ENCODE peak calls at places on chromosomes 5 and 9, in five cellular contexts. G is lung, P is left ventricle myocardium inferior, L is GM12878, F is transverse colon. D is an unnamed sample.

GRCh38 chr9:121826711-121827110 is 175.3 kb downstream of the DAB2IP start:
- DNase-seq in G (no peak), P (no peak), L (no peak), F (no peak), D (no peak)

GRCh38 chr9:29449294-29449693 is 1876.0 kb upstream of the C9orf72 start:
- DNase-seq in G (no peak), P (no peak), L (no peak), F (no peak), D (no peak)

GRCh38 chr5:74028406-74028805 is 402.4 kb downstream of the ARHGEF28 start:
- DNase-seq in G (no peak), P (no peak), L (no peak), F (no peak), D (peak; percentile 77)

GRCh38 chr5:54895816-54896341 is 89.5 kb downstream of the ESM1 start:
- DNase-seq in G (no peak), P (no peak), L (no peak), F (no peak), D (peak; percentile 56)

GRCh38 chr5:126988021-126988569 is 42.3 kb downstream of the MARCHF3 start:
- DNase-seq in G (no peak), P (no peak), L (peak; percentile 79), F (no peak), D (peak; percentile 15)

GRCh38 chr5:112154940-112155686 is 264.0 kb downstream of the EPB41L4A start:
- DNase-seq in G (no peak), P (no peak), L (no peak), F (no peak), D (no peak)

GRCh38 chr5:55072668-55073067 is 29.8 kb upstream of the GZMA start:
- DNase-seq in G (no peak), P (no peak), L (no peak), F (no peak), D (no peak)

GRCh38 chr9:113873926-113874325 is 2.2 kb upstream of the ZNF618 start:
- DNase-seq in G (no peak), P (no peak), L (no peak), F (no peak), D (no peak)

GRCh38 chr5:160463775-160464465 is 42.3 kb downstream of the PTTG1 start:
- DNase-seq in G (no peak), P (no peak), L (no peak), F (no peak), D (no peak)

GRCh38 chr9:133258061-133259015 is 16.7 kb downstream of the ABO start:
- DNase-seq in G (no peak), P (no peak), L (no peak), F (no peak), D (peak; percentile 23)
- H3K27ac ChIP-seq in G (no peak overlapping the region), P (peak overlapping the region; percentile 77), L (no peak overlapping the region), F (no peak overlapping the region), D (no peak overlapping the region)

DNA sequence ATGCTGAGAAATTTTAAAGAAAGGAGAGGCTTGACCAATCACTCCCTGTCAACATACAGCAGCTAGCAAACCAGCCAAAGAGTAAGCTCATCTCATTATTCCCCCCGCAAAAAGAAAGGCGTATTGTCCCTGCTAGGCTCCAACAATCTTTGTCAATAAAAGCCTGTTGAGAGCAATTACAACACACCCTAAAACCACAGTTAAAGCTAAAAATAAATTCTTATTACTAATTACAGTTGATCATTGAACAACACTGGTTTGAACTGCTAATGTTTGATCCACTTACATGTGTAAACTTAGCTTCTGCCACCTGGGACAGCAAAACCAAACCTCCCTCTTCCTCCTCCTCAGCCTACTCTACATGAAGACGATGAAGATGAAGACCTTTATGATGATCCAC is 151.2 kb downstream of the TSSK1B start:
- DNase-seq in G (no peak), P (no peak), L (no peak), F (no peak), D (no peak)
- H3K27me3 ChIP-seq in G (no peaks in the 10 kb centered on the region), P (no peaks in the 10 kb centered on the region), L (no peaks in the 10 kb centered on the region), F (no peaks in the 10 kb centered on the region), D (no peaks in the 10 kb centered on the region)

DNA sequence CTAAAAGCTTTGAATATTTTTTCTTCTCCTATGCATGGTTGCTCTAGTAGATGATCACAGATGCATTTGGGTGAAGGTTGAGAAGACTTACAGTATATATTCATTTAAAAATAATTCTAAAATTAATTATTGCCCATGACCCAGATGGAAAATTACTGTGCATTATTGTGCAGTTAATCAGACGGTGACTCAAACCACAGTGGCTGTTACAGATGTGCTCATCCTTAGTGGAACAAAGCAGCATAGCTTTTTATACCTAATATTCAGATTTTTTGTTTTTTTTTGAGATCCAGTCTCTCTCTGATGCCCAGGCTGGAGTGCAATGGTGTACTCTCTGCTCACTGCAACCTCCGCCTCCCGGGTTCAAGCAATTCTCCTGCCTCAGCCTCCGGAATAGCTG is 10.7 kb downstream of the OR2V1 start:
- DNase-seq in G (no peak), P (no peak), L (no peak), F (no peak), D (no peak)
- H3K27ac ChIP-seq in G (no peak overlapping the region), P (no peak overlapping the region), L (no peak overlapping the region), F (no peak overlapping the region), D (no peak overlapping the region)

DNA sequence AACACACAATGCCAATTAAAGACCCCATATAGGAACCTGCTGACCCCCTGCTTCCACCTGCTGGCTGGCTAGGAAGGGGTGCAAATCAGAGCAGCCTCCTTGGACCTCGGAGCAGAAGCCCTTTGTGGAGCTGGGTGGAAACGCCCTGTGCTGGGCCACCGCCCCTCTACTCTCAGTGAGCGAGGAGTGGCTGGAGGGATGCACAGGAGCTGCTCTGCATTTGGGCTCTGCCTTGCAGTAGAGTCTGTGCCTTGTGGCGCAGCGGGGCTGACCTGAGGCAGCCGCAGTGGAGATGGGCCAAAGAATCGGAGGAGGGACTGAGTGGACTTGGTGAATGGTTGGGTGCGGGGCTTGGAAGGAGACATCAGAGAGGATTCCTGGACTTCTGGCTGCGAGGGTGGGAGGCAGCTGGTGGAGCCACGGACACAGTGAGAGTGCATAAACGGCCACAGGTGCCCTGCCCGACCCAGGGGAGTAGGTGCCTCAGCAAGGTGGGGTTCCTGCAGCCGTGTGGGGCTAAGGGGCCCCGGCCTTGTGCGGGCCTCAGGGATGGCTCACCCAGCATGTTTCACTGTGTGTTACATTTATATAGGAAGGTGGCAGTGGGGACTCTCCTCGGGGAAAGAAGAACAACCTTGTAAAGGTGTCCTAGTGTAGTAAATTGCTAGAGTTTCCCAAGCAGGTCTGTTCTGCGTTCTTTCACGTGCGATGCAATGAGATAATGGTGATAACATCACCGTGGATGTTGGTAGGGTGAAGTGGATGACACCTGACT is 14.1 kb upstream of the IRX4 start:
- DNase-seq in G (no peak), P (no peak), L (no peak), F (no peak), D (no peak)
- H3K27me3 ChIP-seq in G (peaks cover 9% of the 10 kb centered on the region), P (peaks cover 51% of the 10 kb centered on the region), L (no peaks in the 10 kb centered on the region), F (peaks cover 4% of the 10 kb centered on the region), D (peaks cover 100% of the 10 kb centered on the region)

DNA sequence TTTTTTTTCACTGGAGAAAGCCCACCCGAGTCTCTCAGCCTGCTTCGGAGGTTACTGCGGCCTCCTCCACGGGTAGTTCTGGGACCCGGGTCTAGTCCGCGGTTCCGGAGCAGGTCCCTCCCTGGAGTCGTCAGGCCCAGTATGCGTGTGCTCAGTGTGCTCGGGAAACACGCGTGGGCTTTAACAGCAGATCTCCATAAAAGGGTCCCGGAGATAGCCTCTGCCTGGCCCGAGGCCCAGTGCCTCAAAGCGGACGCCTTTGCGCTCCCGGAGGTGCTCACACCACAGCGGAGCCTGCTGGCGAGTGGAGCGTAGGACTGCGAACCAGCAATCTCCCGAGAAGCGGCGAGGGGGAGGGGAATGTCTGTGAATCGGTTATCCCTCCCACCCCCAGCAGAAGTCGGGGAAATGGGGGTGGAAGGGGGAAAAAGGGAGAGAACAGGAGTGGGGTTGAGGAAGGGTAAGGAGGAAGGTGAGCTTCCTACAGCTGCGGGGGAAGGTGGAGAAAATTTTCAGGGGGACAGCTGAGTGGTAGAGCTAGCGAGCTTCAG is 28.7 kb downstream of the CDKN2A start:
- DNase-seq in G (peak; percentile 40), P (no peak), L (no peak), F (peak; percentile 70), D (no peak)
- H3K27ac ChIP-seq in G (no peak overlapping the region), P (no peak overlapping the region), L (no peak overlapping the region), F (no peak overlapping the region), D (no peak overlapping the region)

GRCh38 chr5:135830384-135831275 is 3.8 kb upstream of the SLC25A48 start:
- DNase-seq in G (peak; percentile 22), P (no peak), L (no peak), F (no peak), D (no peak)
- H3K27me3 ChIP-seq in G (no peaks in the 10 kb centered on the region), P (peaks cover 56% of the 10 kb centered on the region), L (no peaks in the 10 kb centered on the region), F (peaks cover 52% of the 10 kb centered on the region), D (peaks cover 90% of the 10 kb centered on the region)

D was measured in WERI-Rb-1.